ENCODE peak calls at places on chromosome 22, in nine cellular contexts. M is brain microvascular endothelial cell, R is A549, Y is body of pancreas, G is thoracic aorta, P is HCT116, S is lower lobe of right lung, U is heart left ventricle, X is left ventricle myocardium inferior. C is an unnamed sample.

GRCh38 chr22:38941488-38941987 is 15.9 kb upstream of the APOBEC3A start:
- DNase-seq in M (no peak), R (no peak), Y (no peak), G (no peak), P (no peak), S (peak; percentile 78), U (no peak), X (no peak), C (peak; percentile 75)

GRCh38 chr22:25762147-25762546 is 20.2 kb downstream of the MYO18B start:
- DNase-seq in M (no peak), R (no peak), Y (no peak), G (no peak), P (no peak), S (no peak), U (no peak), X (no peak), C (no peak)

GRCh38 chr22:41681616-41682015 is 7.1 kb downstream of the SNU13 start:
- DNase-seq in M (peak; percentile 20), R (no peak), Y (no peak), G (no peak), P (no peak), S (no peak), U (no peak), X (no peak), C (no peak)

GRCh38 chr22:20436309-20437252 is 1.0 kb downstream of the SCARF2 start:
- DNase-seq in M (no peak), R (no peak), Y (no peak), G (no peak), P (no peak), S (peak; percentile 50), U (no peak), X (no peak), C (no peak)

GRCh38 chr22:31246687-31247086 is 34.6 kb downstream of the LIMK2 start:
- DNase-seq in M (no peak), R (no peak), Y (no peak), G (no peak), P (no peak), S (no peak), U (no peak), X (no peak), C (no peak)

GRCh38 chr22:43136255-43136654 is 6.9 kb downstream of the MCAT start:
- DNase-seq in M (no peak), R (peak; percentile 25), Y (no peak), G (no peak), P (no peak), S (no peak), U (peak; percentile 40), X (peak; percentile 41), C (peak; percentile 82)

GRCh38 chr22:49788492-49788891 is 39.2 kb downstream of the BRD1 start:
- DNase-seq in M (no peak), R (no peak), Y (peak; percentile 38), G (no peak), P (no peak), S (peak; percentile 78), U (peak; percentile 80), X (peak; percentile 79), C (peak; percentile 80)

GRCh38 chr22:29205598-29206371 is at the start of gene EMID1:
- DNase-seq in M (no peak), R (peak; percentile 13), Y (peak; percentile 75), G (no peak), P (no peak), S (peak; percentile 59), U (peak; percentile 28), X (peak; percentile 37), C (no peak)

GRCh38 chr22:49647346-49648026 is 180.2 kb downstream of the BRD1 start:
- DNase-seq in M (no peak), R (no peak), Y (no peak), G (no peak), P (no peak), S (no peak), U (no peak), X (no peak), C (no peak)

GRCh38 chr22:17563936-17564391 is 666 bp downstream of the SLC25A18 start:
- DNase-seq in M (no peak), R (no peak), Y (peak; percentile 33), G (no peak), P (no peak), S (no peak), U (peak; percentile 32), X (no peak), C (no peak)

GRCh38 chr22:20015971-20016733 is 471 bp downstream of the ARVCF start:
- DNase-seq in M (no peak), R (peak; percentile 12), Y (no peak), G (no peak), P (no peak), S (peak; percentile 71), U (no peak), X (no peak), C (peak; percentile 86)

GRCh38 chr22:44256085-44256484 is 56.7 kb downstream of the SHISAL1 start:
- DNase-seq in M (no peak), R (no peak), Y (no peak), G (no peak), P (no peak), S (no peak), U (no peak), X (no peak), C (no peak)

GRCh38 chr22:18999416-18999815 is 63.3 kb upstream of the PRODH start:
- DNase-seq in M (no peak), R (no peak), Y (no peak), G (no peak), P (no peak), S (no peak), U (no peak), X (no peak), C (no peak)

GRCh38 chr22:36753120-36753802 is 22.7 kb downstream of the IFT27 start:
- DNase-seq in M (no peak), R (no peak), Y (peak; percentile 64), G (no peak), P (no peak), S (no peak), U (no peak), X (no peak), C (no peak)

GRCh38 chr22:32031466-32031865 is 11.6 kb upstream of the SLC5A1 start:
- DNase-seq in M (no peak), R (no peak), Y (no peak), G (no peak), P (no peak), S (no peak), U (no peak), X (no peak), C (no peak)

GRCh38 chr22:45072322-45072903 is 62.6 kb upstream of the PHF21B start:
- DNase-seq in M (peak; percentile 54), R (peak; percentile 52), Y (no peak), G (no peak), P (peak; percentile 77), S (no peak), U (no peak), X (no peak), C (no peak)

GRCh38 chr22:50257451-50258360 is 3.8 kb downstream of the MAPK12 start:
- DNase-seq in M (no peak), R (no peak), Y (peak; percentile 59), G (no peak), P (no peak), S (no peak), U (no peak), X (no peak), C (no peak)

GRCh38 chr22:46563381-46564083 is 26.1 kb upstream of the CELSR1 start:
- DNase-seq in M (peak; percentile 32), R (peak; percentile 68), Y (peak; percentile 80), G (no peak), P (peak; percentile 57), S (peak; percentile 86), U (peak; percentile 76), X (peak; percentile 83), C (peak; percentile 79)
- H3K27ac ChIP-seq in M (no peak overlapping the region), R (peak overlapping the region; percentile 80), Y (peak overlapping the region; percentile 73), G (no peak overlapping the region), P (peak overlapping the region; percentile 81), S (peak overlapping the region; percentile 29), U (peak overlapping the region; percentile 35), X (peak overlapping the region; percentile 58), C (no peak overlapping the region)

DNA sequence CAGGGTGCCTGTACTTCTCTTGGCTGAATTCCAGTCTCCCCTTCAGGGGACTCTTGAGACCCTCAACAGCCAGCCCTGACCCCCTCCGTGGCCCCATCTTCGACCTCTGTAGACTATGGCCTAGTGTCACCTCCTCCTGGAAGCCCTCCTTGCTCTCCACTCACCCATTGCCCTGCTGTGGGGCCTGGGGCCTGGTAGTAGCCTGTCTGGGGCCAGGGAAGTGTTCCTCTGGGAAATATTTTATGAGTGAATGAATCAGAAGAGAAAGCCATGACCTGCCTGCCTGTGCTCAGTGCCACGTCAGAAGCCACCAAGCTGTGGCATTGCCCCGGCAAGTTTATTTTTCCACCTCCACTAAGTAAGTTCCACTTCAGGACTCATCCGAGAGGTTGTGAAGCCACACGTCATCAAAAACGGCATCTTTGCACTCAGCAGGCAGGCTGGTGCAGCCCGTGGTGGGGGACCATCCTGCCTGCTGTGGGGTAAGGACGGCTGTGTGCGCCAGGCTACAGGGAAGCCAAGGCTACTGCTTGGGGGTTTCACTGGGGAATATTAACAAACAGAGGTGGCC is 59.6 kb upstream of the PPARA start:
- DNase-seq in M (no peak), R (no peak), Y (peak; percentile 47), G (no peak), P (no peak), S (peak; percentile 19), U (no peak), X (peak; percentile 15), C (no peak)
- H3K4me3 ChIP-seq in M (no peak overlapping the region), R (no peak overlapping the region), Y (no peak overlapping the region), G (peak overlapping the region; percentile 86), P (no peak overlapping the region), S (no peak overlapping the region), U (no peak overlapping the region), X (peak overlapping the region; percentile 96), C (peak overlapping the region; percentile 6)

DNA sequence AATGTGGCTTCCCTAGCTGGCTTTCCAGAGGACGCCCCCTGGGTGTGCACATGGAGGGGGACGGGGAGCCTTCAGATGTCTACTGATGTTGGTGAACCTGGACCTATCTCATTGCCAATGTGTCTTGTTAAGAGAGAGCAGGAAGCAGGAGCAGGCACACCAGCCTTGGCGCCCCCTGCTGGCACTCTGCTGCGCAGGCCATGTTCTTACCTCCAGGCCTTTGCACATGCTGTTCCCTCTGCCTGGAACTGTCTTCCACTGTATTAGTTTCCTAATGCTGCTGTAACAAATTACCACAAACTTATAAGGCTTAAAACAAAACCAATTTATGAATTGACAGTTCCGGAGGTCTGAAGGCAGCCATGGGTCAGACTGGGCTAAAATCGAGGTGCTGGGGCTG is 23.6 kb upstream of the MN1 start:
- DNase-seq in M (no peak), R (peak; percentile 30), Y (no peak), G (no peak), P (no peak), S (no peak), U (no peak), X (no peak), C (no peak)
- TF ChIP-seq CTCF in M (peak; percentile 67), R (peak; percentile 14), Y (no peak), G (no peak), P (no peak), S (peak; percentile 27), U (peak; percentile 42), X (peak; percentile 35), C (peak; percentile 17)

DNA sequence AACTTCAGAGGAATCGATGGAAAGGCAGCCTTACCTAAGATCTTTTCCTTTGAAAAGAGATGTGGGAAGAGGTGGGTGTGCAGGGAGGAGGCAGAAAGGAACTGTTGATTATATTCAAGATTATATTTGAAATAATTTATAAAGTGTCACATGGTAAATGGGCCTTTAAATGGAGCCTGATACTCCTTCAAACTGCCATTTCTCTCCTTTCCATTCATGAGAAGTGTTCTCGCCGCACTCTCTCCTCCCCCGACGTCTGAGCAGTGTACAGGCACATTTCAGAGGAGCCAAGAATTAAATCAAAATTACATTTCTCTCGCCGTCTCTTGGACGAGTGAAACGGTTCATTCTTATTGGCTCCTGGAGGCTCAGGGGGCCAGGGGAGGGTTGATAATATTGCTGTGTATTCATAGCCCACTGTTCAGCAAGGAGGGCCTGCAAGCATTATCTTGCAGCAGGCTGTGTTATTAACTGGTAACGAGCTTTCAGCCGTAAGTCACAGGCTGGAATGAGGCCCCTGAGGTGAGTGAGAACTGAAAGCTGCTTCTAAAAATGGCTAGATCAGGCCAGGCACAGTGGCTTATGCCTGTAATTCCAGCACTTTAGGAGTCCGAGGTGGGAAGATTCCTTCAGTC is 52.0 kb upstream of the HMGXB4 start:
- DNase-seq in M (no peak), R (no peak), Y (no peak), G (no peak), P (no peak), S (no peak), U (no peak), X (no peak), C (no peak)
- H3K27ac ChIP-seq in M (no peak overlapping the region), R (no peak overlapping the region), Y (no peak overlapping the region), G (no peak overlapping the region), P (no peak overlapping the region), S (no peak overlapping the region), U (no peak overlapping the region), X (no peak overlapping the region), C (no peak overlapping the region)